ENCODE peak calls at places on chromosomes 3 and 15, in four cellular contexts. One of them, this sample, is unnamed.
A peak's percentile ranks its signal among the peaks of the same experiment; 100 is the strongest.

GRCh38 chr3:58471025-58471887 is 20.6 kb upstream of the KCTD6 start:
- DNase-seq in MM.1S: peak; percentile 30
- DNase-seq in adrenal gland: peak; percentile 37
- DNase-seq in CD4-positive, CD25-positive, alpha-beta regulatory T cell: peak; percentile 85
- DNase-seq in this sample: peak; percentile 21

GRCh38 chr15:73295630-73296286 is 73.0 kb downstream of the HCN4 start:
- DNase-seq in MM.1S: no peak
- DNase-seq in adrenal gland: no peak
- DNase-seq in CD4-positive, CD25-positive, alpha-beta regulatory T cell: no peak
- DNase-seq in this sample: no peak

GRCh38 chr3:14404396-14405119 is 2.2 kb downstream of the SLC6A6 start:
- DNase-seq in MM.1S: no peak
- DNase-seq in adrenal gland: peak; percentile 75
- DNase-seq in CD4-positive, CD25-positive, alpha-beta regulatory T cell: no peak
- DNase-seq in this sample: no peak

GRCh38 chr3:42780892-42781700 is 8.0 kb upstream of the CCDC13 start:
- DNase-seq in MM.1S: peak; percentile 65
- DNase-seq in adrenal gland: no peak
- DNase-seq in CD4-positive, CD25-positive, alpha-beta regulatory T cell: peak; percentile 86
- DNase-seq in this sample: peak; percentile 23

GRCh38 chr3:143016321-143016972 is 15.1 kb downstream of the U2SURP start:
- DNase-seq in MM.1S: peak; percentile 54
- DNase-seq in adrenal gland: no peak
- DNase-seq in CD4-positive, CD25-positive, alpha-beta regulatory T cell: peak; percentile 54
- DNase-seq in this sample: no peak

GRCh38 chr3:10004506-10004905 is 17.9 kb upstream of the EMC3 start:
- DNase-seq in MM.1S: no peak
- DNase-seq in adrenal gland: peak; percentile 17
- DNase-seq in CD4-positive, CD25-positive, alpha-beta regulatory T cell: no peak
- DNase-seq in this sample: no peak

GRCh38 chr15:62618432-62618831 is 424.1 kb upstream of the TPM1 start:
- DNase-seq in MM.1S: no peak
- DNase-seq in adrenal gland: no peak
- DNase-seq in CD4-positive, CD25-positive, alpha-beta regulatory T cell: no peak
- DNase-seq in this sample: peak; percentile 60

GRCh38 chr3:163071684-163072083 is 1575.1 kb downstream of the OTOL1 start:
- DNase-seq in MM.1S: no peak
- DNase-seq in adrenal gland: no peak
- DNase-seq in CD4-positive, CD25-positive, alpha-beta regulatory T cell: no peak
- DNase-seq in this sample: no peak

GRCh38 chr3:9068044-9068443 is 104.8 kb upstream of the RAD18 start:
- DNase-seq in MM.1S: no peak
- DNase-seq in adrenal gland: peak; percentile 29
- DNase-seq in CD4-positive, CD25-positive, alpha-beta regulatory T cell: no peak
- DNase-seq in this sample: no peak

GRCh38 chr3:195699148-195699771 is 21.5 kb upstream of the MUC20 start:
- DNase-seq in MM.1S: no peak
- DNase-seq in adrenal gland: no peak
- DNase-seq in CD4-positive, CD25-positive, alpha-beta regulatory T cell: no peak
- DNase-seq in this sample: no peak

GRCh38 chr15:83848315-83849050 is 194.6 kb downstream of the ADAMTSL3 start:
- DNase-seq in MM.1S: no peak
- DNase-seq in adrenal gland: no peak
- DNase-seq in CD4-positive, CD25-positive, alpha-beta regulatory T cell: no peak
- DNase-seq in this sample: no peak

GRCh38 chr3:12954891-12955650 is 113.7 kb upstream of the RPL32 start:
- DNase-seq in MM.1S: no peak
- DNase-seq in adrenal gland: peak; percentile 83
- DNase-seq in CD4-positive, CD25-positive, alpha-beta regulatory T cell: peak; percentile 28
- DNase-seq in this sample: no peak

GRCh38 chr3:126538316-126538715 is 14.4 kb downstream of the CHST13 start:
- DNase-seq in MM.1S: no peak
- DNase-seq in adrenal gland: no peak
- DNase-seq in CD4-positive, CD25-positive, alpha-beta regulatory T cell: no peak
- DNase-seq in this sample: no peak

GRCh38 chr3:27360113-27361078 is 8.8 kb downstream of the NEK10 start:
- DNase-seq in MM.1S: no peak
- DNase-seq in adrenal gland: no peak
- DNase-seq in CD4-positive, CD25-positive, alpha-beta regulatory T cell: no peak
- DNase-seq in this sample: no peak

GRCh38 chr15:85749261-85750151 is 45.2 kb downstream of the KLHL25 start:
- DNase-seq in MM.1S: no peak
- DNase-seq in adrenal gland: no peak
- DNase-seq in CD4-positive, CD25-positive, alpha-beta regulatory T cell: no peak
- DNase-seq in this sample: no peak

GRCh38 chr3:125142418-125142778 is 70.2 kb downstream of the SLC12A8 start:
- DNase-seq in MM.1S: no peak
- DNase-seq in adrenal gland: no peak
- DNase-seq in CD4-positive, CD25-positive, alpha-beta regulatory T cell: no peak
- DNase-seq in this sample: no peak

GRCh38 chr3:159169828-159170227 is 368.0 kb downstream of the MFSD1 start:
- DNase-seq in MM.1S: peak; percentile 32
- DNase-seq in adrenal gland: no peak
- DNase-seq in CD4-positive, CD25-positive, alpha-beta regulatory T cell: no peak
- DNase-seq in this sample: no peak

GRCh38 chr15:74821091-74821789 is 5.2 kb upstream of the CPLX3 start:
- DNase-seq in MM.1S: peak; percentile 31
- DNase-seq in adrenal gland: no peak
- DNase-seq in CD4-positive, CD25-positive, alpha-beta regulatory T cell: no peak
- DNase-seq in this sample: no peak

GRCh38 chr15:98823012-98823458 is 174.7 kb downstream of the IGF1R start:
- DNase-seq in MM.1S: no peak
- DNase-seq in adrenal gland: no peak
- DNase-seq in CD4-positive, CD25-positive, alpha-beta regulatory T cell: no peak
- DNase-seq in this sample: no peak

GRCh38 chr15:20280933-20281463 is 260.6 kb downstream of the GOLGA6L6 start:
- DNase-seq in MM.1S: no peak
- DNase-seq in adrenal gland: no peak
- DNase-seq in CD4-positive, CD25-positive, alpha-beta regulatory T cell: no peak
- DNase-seq in this sample: no peak
- H3K9me3 ChIP-seq in MM.1S: no peaks in the 10 kb centered on the region
- H3K9me3 ChIP-seq in adrenal gland: no peaks in the 10 kb centered on the region
- H3K9me3 ChIP-seq in CD4-positive, CD25-positive, alpha-beta regulatory T cell: no peaks in the 10 kb centered on the region
- H3K9me3 ChIP-seq in this sample: peaks cover 54% of the 10 kb centered on the region

GRCh38 chr15:100254694-100255093 is 87.1 kb downstream of the ADAMTS17 start:
- DNase-seq in MM.1S: no peak
- DNase-seq in adrenal gland: no peak
- DNase-seq in CD4-positive, CD25-positive, alpha-beta regulatory T cell: no peak
- DNase-seq in this sample: no peak

GRCh38 chr15:100256985-100257650 is 84.7 kb downstream of the ADAMTS17 start:
- DNase-seq in MM.1S: no peak
- DNase-seq in adrenal gland: no peak
- DNase-seq in CD4-positive, CD25-positive, alpha-beta regulatory T cell: no peak
- DNase-seq in this sample: no peak

GRCh38 chr15:100255644-100256043 is 86.1 kb downstream of the ADAMTS17 start:
- DNase-seq in MM.1S: no peak
- DNase-seq in adrenal gland: peak; percentile 13
- DNase-seq in CD4-positive, CD25-positive, alpha-beta regulatory T cell: no peak
- DNase-seq in this sample: no peak

GRCh38 chr15:100253640-100254039 is 88.1 kb downstream of the ADAMTS17 start:
- DNase-seq in MM.1S: no peak
- DNase-seq in adrenal gland: peak; percentile 11
- DNase-seq in CD4-positive, CD25-positive, alpha-beta regulatory T cell: no peak
- DNase-seq in this sample: no peak

GRCh38 chr15:100256096-100256984 is 85.4 kb downstream of the ADAMTS17 start:
- DNase-seq in MM.1S: no peak
- DNase-seq in adrenal gland: peak; percentile 14
- DNase-seq in CD4-positive, CD25-positive, alpha-beta regulatory T cell: no peak
- DNase-seq in this sample: no peak
- H3K9me3 ChIP-seq in MM.1S: no peaks in the 10 kb centered on the region
- H3K9me3 ChIP-seq in adrenal gland: no peaks in the 10 kb centered on the region
- H3K9me3 ChIP-seq in CD4-positive, CD25-positive, alpha-beta regulatory T cell: no peaks in the 10 kb centered on the region
- H3K9me3 ChIP-seq in this sample: no peaks in the 10 kb centered on the region

GRCh38 chr3:189301479-189301878 is 129.7 kb downstream of the TPRG1 start:
- DNase-seq in MM.1S: no peak
- DNase-seq in adrenal gland: no peak
- DNase-seq in CD4-positive, CD25-positive, alpha-beta regulatory T cell: no peak
- DNase-seq in this sample: no peak

GRCh38 chr3:189305412-189305811 is 133.6 kb downstream of the TPRG1 start:
- DNase-seq in MM.1S: no peak
- DNase-seq in adrenal gland: no peak
- DNase-seq in CD4-positive, CD25-positive, alpha-beta regulatory T cell: peak; percentile 29
- DNase-seq in this sample: no peak

GRCh38 chr3:189300345-189300744 is 128.6 kb downstream of the TPRG1 start:
- DNase-seq in MM.1S: no peak
- DNase-seq in adrenal gland: no peak
- DNase-seq in CD4-positive, CD25-positive, alpha-beta regulatory T cell: no peak
- DNase-seq in this sample: no peak

GRCh38 chr3:189304465-189305341 is 132.9 kb downstream of the TPRG1 start:
- DNase-seq in MM.1S: no peak
- DNase-seq in adrenal gland: no peak
- DNase-seq in CD4-positive, CD25-positive, alpha-beta regulatory T cell: no peak
- DNase-seq in this sample: no peak

DNA sequence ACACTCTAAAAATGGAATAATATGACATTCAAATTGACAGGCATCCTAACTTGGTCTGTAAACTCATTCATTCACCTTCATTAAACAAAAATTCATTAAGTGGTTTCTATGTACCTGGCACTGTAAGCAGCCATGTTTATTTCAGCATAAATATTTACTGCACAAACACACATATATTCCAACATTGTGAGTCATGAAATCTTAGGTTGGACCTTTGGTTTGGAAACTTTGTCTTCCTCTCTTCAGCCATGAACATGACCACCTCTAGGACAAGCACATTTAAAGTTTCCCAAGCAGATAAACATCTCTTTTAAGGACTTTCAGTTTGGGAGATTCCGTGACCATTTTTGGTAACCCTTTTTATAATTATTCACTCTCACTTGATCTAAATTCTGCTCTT is 131.8 kb downstream of the TPRG1 start:
- DNase-seq in MM.1S: no peak
- DNase-seq in adrenal gland: no peak
- DNase-seq in CD4-positive, CD25-positive, alpha-beta regulatory T cell: no peak
- DNase-seq in this sample: no peak
- H3K9me3 ChIP-seq in MM.1S: no peaks in the 10 kb centered on the region
- H3K9me3 ChIP-seq in adrenal gland: no peaks in the 10 kb centered on the region
- H3K9me3 ChIP-seq in CD4-positive, CD25-positive, alpha-beta regulatory T cell: no peaks in the 10 kb centered on the region
- H3K9me3 ChIP-seq in this sample: no peaks in the 10 kb centered on the region

GRCh38 chr15:27589260-27589659 is 509.9 kb downstream of the OCA2 start:
- DNase-seq in MM.1S: peak; percentile 90
- DNase-seq in adrenal gland: no peak
- DNase-seq in CD4-positive, CD25-positive, alpha-beta regulatory T cell: no peak
- DNase-seq in this sample: no peak
- H3K9me3 ChIP-seq in MM.1S: no peaks in the 10 kb centered on the region
- H3K9me3 ChIP-seq in adrenal gland: no peaks in the 10 kb centered on the region
- H3K9me3 ChIP-seq in CD4-positive, CD25-positive, alpha-beta regulatory T cell: no peaks in the 10 kb centered on the region
- H3K9me3 ChIP-seq in this sample: no peaks in the 10 kb centered on the region

GRCh38 chr15:25172691-25173090 is 217.9 kb downstream of the SNRPN start:
- DNase-seq in MM.1S: no peak
- DNase-seq in adrenal gland: no peak
- DNase-seq in CD4-positive, CD25-positive, alpha-beta regulatory T cell: no peak
- DNase-seq in this sample: no peak
- H3K9me3 ChIP-seq in MM.1S: no peaks in the 10 kb centered on the region
- H3K9me3 ChIP-seq in adrenal gland: no peaks in the 10 kb centered on the region
- H3K9me3 ChIP-seq in CD4-positive, CD25-positive, alpha-beta regulatory T cell: peaks cover 75% of the 10 kb centered on the region
- H3K9me3 ChIP-seq in this sample: peaks cover 23% of the 10 kb centered on the region

GRCh38 chr3:36677331-36678007 is 86.9 kb downstream of the DCLK3 start:
- DNase-seq in MM.1S: no peak
- DNase-seq in adrenal gland: no peak
- DNase-seq in CD4-positive, CD25-positive, alpha-beta regulatory T cell: no peak
- DNase-seq in this sample: peak; percentile 85

GRCh38 chr3:36679384-36680200 is 84.8 kb downstream of the DCLK3 start:
- DNase-seq in MM.1S: no peak
- DNase-seq in adrenal gland: no peak
- DNase-seq in CD4-positive, CD25-positive, alpha-beta regulatory T cell: no peak
- DNase-seq in this sample: peak; percentile 79

GRCh38 chr3:36678216-36679013 is 85.9 kb downstream of the DCLK3 start:
- DNase-seq in MM.1S: no peak
- DNase-seq in adrenal gland: no peak
- DNase-seq in CD4-positive, CD25-positive, alpha-beta regulatory T cell: no peak
- DNase-seq in this sample: no peak

DNA sequence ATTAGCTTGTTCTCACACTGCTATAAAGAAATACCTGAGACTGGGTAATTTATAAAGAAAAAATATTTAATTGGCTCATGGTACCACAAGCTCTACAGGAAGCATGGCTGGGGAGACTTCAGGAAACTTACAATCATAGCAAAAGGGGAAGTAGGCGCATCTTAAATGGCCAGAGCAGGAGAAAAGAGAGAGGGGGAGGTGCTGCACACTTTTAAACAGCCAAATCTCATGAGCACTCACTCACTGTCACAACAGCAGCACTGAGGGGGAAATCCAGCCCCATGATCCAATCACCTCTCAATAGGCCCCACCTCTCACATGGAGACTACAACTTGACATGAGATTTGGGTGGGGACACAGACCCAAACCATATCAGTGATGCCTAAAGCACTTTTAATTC is 82.5 kb downstream of the DCLK3 start:
- DNase-seq in MM.1S: no peak
- DNase-seq in adrenal gland: no peak
- DNase-seq in CD4-positive, CD25-positive, alpha-beta regulatory T cell: no peak
- DNase-seq in this sample: no peak
- H3K9me3 ChIP-seq in MM.1S: no peaks in the 10 kb centered on the region
- H3K9me3 ChIP-seq in adrenal gland: peaks cover 7% of the 10 kb centered on the region
- H3K9me3 ChIP-seq in CD4-positive, CD25-positive, alpha-beta regulatory T cell: peaks cover 27% of the 10 kb centered on the region
- H3K9me3 ChIP-seq in this sample: no peaks in the 10 kb centered on the region

GRCh38 chr3:1677576-1678164 is 421.0 kb upstream of the CNTN4 start:
- DNase-seq in MM.1S: no peak
- DNase-seq in adrenal gland: no peak
- DNase-seq in CD4-positive, CD25-positive, alpha-beta regulatory T cell: no peak
- DNase-seq in this sample: no peak
- H3K9me3 ChIP-seq in MM.1S: no peaks in the 10 kb centered on the region
- H3K9me3 ChIP-seq in adrenal gland: no peaks in the 10 kb centered on the region
- H3K9me3 ChIP-seq in CD4-positive, CD25-positive, alpha-beta regulatory T cell: peaks cover 10% of the 10 kb centered on the region
- H3K9me3 ChIP-seq in this sample: no peaks in the 10 kb centered on the region

GRCh38 chr3:26099692-26100091 is 309.8 kb downstream of the OXSM start:
- DNase-seq in MM.1S: no peak
- DNase-seq in adrenal gland: no peak
- DNase-seq in CD4-positive, CD25-positive, alpha-beta regulatory T cell: no peak
- DNase-seq in this sample: no peak

GRCh38 chr3:26104856-26105255 is 315.0 kb downstream of the OXSM start:
- DNase-seq in MM.1S: peak; percentile 42
- DNase-seq in adrenal gland: no peak
- DNase-seq in CD4-positive, CD25-positive, alpha-beta regulatory T cell: no peak
- DNase-seq in this sample: no peak

GRCh38 chr3:26102376-26103110 is 312.7 kb downstream of the OXSM start:
- DNase-seq in MM.1S: no peak
- DNase-seq in adrenal gland: no peak
- DNase-seq in CD4-positive, CD25-positive, alpha-beta regulatory T cell: no peak
- DNase-seq in this sample: no peak

DNA sequence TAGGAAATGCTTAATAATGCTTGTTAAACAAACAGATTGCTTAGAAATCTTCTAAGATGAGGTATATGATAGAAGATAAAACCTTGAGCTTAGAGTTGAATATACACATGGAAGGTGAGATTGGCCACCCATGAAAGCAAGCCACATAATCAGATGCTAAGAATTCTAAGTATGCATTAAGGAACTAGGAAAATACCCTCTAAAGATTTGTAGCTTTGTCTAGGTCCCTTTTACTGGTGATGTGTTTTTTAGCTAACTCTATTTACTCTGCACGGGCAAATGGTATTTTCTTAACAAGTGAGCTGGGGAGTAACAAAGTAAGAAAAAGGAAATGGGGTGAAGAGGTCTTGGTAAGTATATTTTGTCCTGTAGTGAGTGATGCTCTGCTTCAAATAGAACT is 310.3 kb downstream of the OXSM start:
- DNase-seq in MM.1S: no peak
- DNase-seq in adrenal gland: no peak
- DNase-seq in CD4-positive, CD25-positive, alpha-beta regulatory T cell: no peak
- DNase-seq in this sample: no peak
- H3K9me3 ChIP-seq in MM.1S: no peaks in the 10 kb centered on the region
- H3K9me3 ChIP-seq in adrenal gland: no peaks in the 10 kb centered on the region
- H3K9me3 ChIP-seq in CD4-positive, CD25-positive, alpha-beta regulatory T cell: peaks cover 3% of the 10 kb centered on the region
- H3K9me3 ChIP-seq in this sample: no peaks in the 10 kb centered on the region

GRCh38 chr3:104575631-104576030 is 791.1 kb upstream of the ALCAM start:
- DNase-seq in MM.1S: no peak
- DNase-seq in adrenal gland: no peak
- DNase-seq in CD4-positive, CD25-positive, alpha-beta regulatory T cell: no peak
- DNase-seq in this sample: no peak
- H3K9me3 ChIP-seq in MM.1S: no peaks in the 10 kb centered on the region
- H3K9me3 ChIP-seq in adrenal gland: no peaks in the 10 kb centered on the region
- H3K9me3 ChIP-seq in CD4-positive, CD25-positive, alpha-beta regulatory T cell: peaks cover 28% of the 10 kb centered on the region
- H3K9me3 ChIP-seq in this sample: peaks cover 8% of the 10 kb centered on the region